ENCODE peak calls at places on chromosomes 2 and 18, in six cellular contexts. D is MM.1S, A is neural progenitor cell, R is HCT116, W is GM23248, K is PC-3. L is an unnamed sample.

GRCh38 chr2:234146087-234146826 is 95.8 kb downstream of the SPP2 start:
- DNase-seq in R (no peak), W (peak), K (peak), A (no peak), D (no peak), L (no peak)

GRCh38 chr2:55862269-55862668 is 61.3 kb downstream of the EFEMP1 start:
- DNase-seq in A (no peak), D (no peak), K (peak), R (no peak), W (peak), L (peak)

GRCh38 chr2:240259924-240260529 is 119.6 kb upstream of the OTOS start:
- DNase-seq in K (no peak), R (no peak), D (no peak), W (no peak), A (no peak), L (no peak)

GRCh38 chr2:72612614-72613160 is 213.1 kb downstream of the EXOC6B start:
- DNase-seq in D (no peak), R (no peak), A (no peak), K (no peak), W (no peak), L (no peak)

GRCh38 chr2:33108483-33109443 is 162.0 kb downstream of the LTBP1 start:
- DNase-seq in D (no peak), R (no peak), A (peak), W (peak), K (no peak), L (no peak)

GRCh38 chr2:229445013-229445412 is 173.9 kb upstream of the PID1 start:
- DNase-seq in K (peak), D (no peak), A (no peak), R (peak), W (peak), L (peak)

GRCh38 chr2:120780402-120780801 is 44.7 kb downstream of the GLI2 start:
- DNase-seq in W (no peak), K (no peak), R (no peak), D (no peak), A (no peak), L (no peak)

GRCh38 chr2:157587576-157587975 is 41.1 kb downstream of the ACVR1C start:
- DNase-seq in D (no peak), R (no peak), W (no peak), K (no peak), A (peak), L (no peak)

GRCh38 chr2:196454492-196454891 is 185.0 kb upstream of the CCDC150 start:
- DNase-seq in A (no peak), K (no peak), R (no peak), D (no peak), W (no peak), L (no peak)

GRCh38 chr2:100178085-100178788 is 35.8 kb upstream of the AFF3 start:
- DNase-seq in D (peak), R (peak), K (peak), W (peak), A (peak), L (peak)

GRCh38 chr2:107062599-107063196 is 176.7 kb upstream of the ST6GAL2 start:
- DNase-seq in R (no peak), K (no peak), D (no peak), A (peak), W (no peak), L (no peak)

GRCh38 chr2:237509905-237510304 is 22.9 kb downstream of the MLPH start:
- DNase-seq in D (no peak), A (no peak), W (no peak), K (no peak), R (no peak), L (no peak)

GRCh38 chr2:136025057-136025973 is 39.9 kb upstream of the DARS1 start:
- DNase-seq in K (no peak), R (peak), A (peak), W (no peak), D (no peak), L (peak)

GRCh38 chr2:67453365-67453764 is 56.2 kb downstream of the ETAA1 start:
- DNase-seq in K (peak), W (peak), D (no peak), A (no peak), R (no peak), L (no peak)

GRCh38 chr2:79235135-79235534 is 75.6 kb upstream of the REG3A start:
- DNase-seq in D (no peak), K (no peak), A (peak), W (peak), R (no peak), L (no peak)

GRCh38 chr2:136238214-136238551 is 120.2 kb upstream of the CXCR4 start:
- DNase-seq in A (no peak), K (peak), W (peak), D (peak), R (no peak), L (no peak)

GRCh38 chr18:9147440-9148238 is 11.1 kb downstream of the ANKRD12 start:
- DNase-seq in R (peak), A (peak), W (peak), D (peak), K (peak), L (peak)

GRCh38 chr2:201781583-201782051 is 884 bp upstream of the ALS2 start:
- DNase-seq in W (peak), K (no peak), A (peak), D (peak), R (no peak), L (no peak)

GRCh38 chr2:95026471-95027368 is 1.2 kb downstream of the MAL start:
- DNase-seq in A (no peak), K (no peak), D (no peak), W (no peak), R (no peak), L (no peak)

GRCh38 chr2:98704499-98705332 is 26.2 kb downstream of the MGAT4A start:
- DNase-seq in K (no peak), D (no peak), W (no peak), A (no peak), R (no peak), L (peak)

GRCh38 chr2:84991404-84992151 is 20.6 kb downstream of the KCMF1 start:
- DNase-seq in W (peak), A (no peak), K (peak), R (no peak), D (no peak), L (no peak)

GRCh38 chr2:24076849-24077534 is 866 bp upstream of the SF3B6 start:
- DNase-seq in W (peak), K (no peak), A (peak), D (peak), R (no peak), L (peak)

GRCh38 chr18:62751341-62751821 is 36.0 kb downstream of the PHLPP1 start:
- DNase-seq in D (no peak), A (peak), R (no peak), W (peak), K (no peak), L (no peak)

GRCh38 chr2:65388051-65388531 is 44.3 kb downstream of the SPRED2 start:
- DNase-seq in K (no peak), A (no peak), D (no peak), R (no peak), W (no peak), L (no peak)

GRCh38 chr18:50194623-50195532 is at the start of gene MYO5B:
- DNase-seq in W (peak), K (peak), D (peak), R (peak), A (peak), L (peak)

GRCh38 chr2:63189026-63189425 is 138.4 kb downstream of the OTX1 start:
- DNase-seq in D (peak), K (peak), W (peak), A (peak), R (peak), L (peak)

DNA sequence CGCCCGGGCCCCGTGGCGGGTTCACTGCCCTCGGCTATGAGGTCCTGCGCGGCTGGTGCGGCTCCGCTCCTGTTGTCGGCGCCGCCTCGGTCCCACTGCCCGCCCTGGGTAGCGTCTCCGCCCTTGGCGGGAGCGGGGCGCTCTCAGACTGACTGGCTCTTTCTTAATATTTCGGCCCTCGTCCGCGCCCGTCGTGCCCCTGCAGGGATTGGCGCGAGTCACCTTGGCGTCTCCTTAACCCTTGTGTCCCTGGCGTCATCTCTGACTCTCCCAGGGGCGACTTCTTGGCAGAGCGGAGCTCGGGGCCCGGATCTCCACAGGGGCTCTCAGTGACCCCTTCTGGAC is 1.3 kb downstream of the PTMA start:
- DNase-seq in K (no peak), W (peak), A (peak), D (no peak), R (no peak), L (peak)
- TF ChIP-seq EZH2phosphoT487 in K (no peak), W (no peak), A (no peak), D (no peak), R (no peak), L (no peak)

GRCh38 chr2:161428240-161428587 is 12.1 kb downstream of the TBR1 start:
- DNase-seq in W (no peak), R (no peak), K (no peak), A (peak), D (no peak), L (no peak)
- TF ChIP-seq EZH2 in W (no peak), R (no peak), K (no peak), A (peak), D (no peak), L (no peak)

DNA sequence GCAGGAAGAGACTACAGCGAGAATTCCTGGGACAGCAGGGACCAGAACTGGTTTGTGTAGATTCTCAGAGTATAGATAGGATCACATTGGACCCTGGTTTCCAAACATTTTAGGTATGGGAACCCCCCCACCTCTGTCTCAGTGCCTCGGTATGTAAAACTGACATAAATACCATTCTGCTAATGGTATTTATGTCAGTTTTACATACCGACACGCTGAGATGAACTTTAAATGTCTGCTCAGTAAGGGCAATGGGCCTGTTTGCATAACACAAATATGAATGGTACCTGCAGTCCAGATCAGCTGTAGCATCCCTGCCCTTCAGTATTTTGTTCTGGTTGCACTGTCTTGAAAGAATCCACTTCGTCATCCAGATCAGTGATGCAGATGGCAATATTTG is 73.2 kb downstream of the WDSUB1 start:
- DNase-seq in A (no peak), D (no peak), W (no peak), R (no peak), K (no peak), L (no peak)
- H3K4me2 ChIP-seq in A (no peak), D (no peak), W (no peak), R (no peak), K (no peak), L (no peak)

GRCh38 chr2:149739171-149739879 is 151.8 kb upstream of the MMADHC start:
- DNase-seq in A (no peak), D (no peak), W (peak), K (no peak), R (no peak), L (no peak)
- TF ChIP-seq EZH2phosphoT487 in A (no peak), D (no peak), W (no peak), K (no peak), R (no peak), L (no peak)

GRCh38 chr2:178244812-178245211 is 50.5 kb downstream of the OSBPL6 start:
- DNase-seq in R (no peak), K (no peak), D (no peak), W (no peak), A (no peak), L (no peak)

GRCh38 chr2:178250429-178250828 is 56.1 kb downstream of the OSBPL6 start:
- DNase-seq in W (no peak), D (no peak), R (no peak), K (no peak), A (no peak), L (no peak)

GRCh38 chr2:178246696-178247095 is 52.4 kb downstream of the OSBPL6 start:
- DNase-seq in R (no peak), W (no peak), K (no peak), A (no peak), D (no peak), L (no peak)

GRCh38 chr2:178243961-178244360 is 49.6 kb downstream of the OSBPL6 start:
- DNase-seq in A (no peak), W (no peak), K (no peak), R (no peak), D (no peak), L (no peak)

DNA sequence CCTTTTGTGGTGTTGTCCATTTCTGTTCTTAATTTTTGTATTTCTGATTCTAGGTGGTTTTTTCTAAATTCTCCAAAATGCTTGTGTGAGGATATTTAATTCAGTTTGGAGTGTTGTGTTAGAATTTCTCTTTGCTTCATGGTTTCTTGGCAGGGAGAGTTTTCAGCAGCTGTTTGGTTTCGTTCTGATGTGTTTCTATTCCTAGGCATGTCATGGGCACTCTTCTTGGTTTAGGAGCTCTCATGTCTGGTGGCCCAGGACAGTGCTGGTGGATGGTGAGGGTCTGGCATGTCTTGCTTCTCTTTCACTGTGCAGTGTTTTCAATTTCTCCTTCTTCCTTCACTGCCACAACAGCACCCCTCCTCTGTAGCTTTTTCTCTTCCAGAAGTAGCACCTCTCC is 52.9 kb downstream of the OSBPL6 start:
- DNase-seq in D (no peak), K (no peak), A (no peak), R (no peak), W (no peak), L (no peak)
- TF ChIP-seq EZH2 in D (no peak), K (no peak), A (no peak), R (no peak), W (no peak), L (no peak)

GRCh38 chr2:206802654-206803514 is 37.5 kb downstream of the FASTKD2 start:
- DNase-seq in K (no peak), D (no peak), W (no peak), R (no peak), A (no peak), L (no peak)

GRCh38 chr2:206799083-206799482 is 33.7 kb downstream of the FASTKD2 start:
- DNase-seq in A (no peak), K (no peak), R (no peak), D (no peak), W (peak), L (no peak)

GRCh38 chr2:206801417-206801772 is 36.0 kb downstream of the FASTKD2 start:
- DNase-seq in A (peak), K (no peak), R (no peak), W (no peak), D (no peak), L (no peak)

GRCh38 chr2:206798009-206798408 is 32.6 kb downstream of the FASTKD2 start:
- DNase-seq in A (no peak), R (no peak), D (peak), W (no peak), K (no peak), L (no peak)

GRCh38 chr2:206800501-206801416 is 35.4 kb downstream of the FASTKD2 start:
- DNase-seq in R (peak), D (peak), A (peak), K (peak), W (peak), L (peak)
- H3K4me2 ChIP-seq in R (peak), D (no peak), A (peak), K (no peak), W (no peak), L (no peak)

DNA sequence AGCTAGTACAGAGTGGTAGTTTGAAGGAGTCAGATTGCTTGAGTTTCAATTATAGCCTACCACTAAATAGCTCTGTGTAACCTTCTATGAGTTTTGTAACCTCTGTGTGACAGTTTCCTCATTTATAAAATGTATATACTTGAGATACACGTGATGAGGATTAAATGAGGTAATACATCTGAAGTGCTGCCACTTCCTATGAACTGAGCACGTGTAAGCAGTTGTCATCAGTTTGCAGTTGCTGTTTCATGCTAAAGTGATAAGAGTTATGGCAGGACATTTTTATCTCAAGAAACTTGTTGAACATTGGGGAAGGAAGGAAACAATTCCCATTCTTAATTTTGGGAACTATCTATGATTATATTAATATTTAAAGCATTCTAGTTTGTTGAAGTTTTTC is 38.5 kb downstream of the CARF start:
- DNase-seq in D (no peak), K (no peak), R (no peak), W (no peak), A (no peak), L (no peak)
- TF ChIP-seq EZH2phosphoT487 in D (no peak), K (no peak), R (no peak), W (no peak), A (no peak), L (no peak)

GRCh38 chr2:227004482-227004881 is 159.5 kb downstream of the COL4A4 start:
- DNase-seq in W (no peak), A (no peak), K (no peak), D (no peak), R (no peak), L (no peak)

GRCh38 chr2:227010433-227010832 is 153.6 kb downstream of the COL4A4 start:
- DNase-seq in R (no peak), W (peak), D (no peak), K (peak), A (no peak), L (no peak)

GRCh38 chr2:227006189-227006897 is 157.7 kb downstream of the COL4A4 start:
- DNase-seq in K (no peak), A (no peak), R (no peak), D (no peak), W (no peak), L (no peak)

GRCh38 chr2:227013330-227013729 is 150.7 kb downstream of the COL4A4 start:
- DNase-seq in K (no peak), R (no peak), A (no peak), W (no peak), D (no peak), L (no peak)

GRCh38 chr2:227007940-227008339 is 156.1 kb downstream of the COL4A4 start:
- DNase-seq in W (no peak), D (no peak), A (no peak), K (no peak), R (no peak), L (no peak)
- TF ChIP-seq EZH2 in W (no peak), D (no peak), A (no peak), K (no peak), R (no peak), L (no peak)

L was measured in hepatocyte.